ENCODE peak calls at places on chromosomes 12 and 14, in four cellular contexts. P is T47D, N is RKO, A is skeletal muscle cell. U is an unnamed sample.

GRCh38 chr12:127964717-127965116 is 302.3 kb upstream of the TMEM132C start:
- DNase-seq in P (no peak), N (peak), A (no peak), U (no peak)

GRCh38 chr14:65961004-65961403 is 525.2 kb upstream of the CCDC196 start:
- DNase-seq in P (no peak), N (peak), A (no peak), U (no peak)

GRCh38 chr14:91493169-91493568 is 16.9 kb downstream of the PPP4R3A start:
- DNase-seq in P (no peak), N (no peak), A (no peak), U (no peak)

GRCh38 chr14:90518075-90518940 is 121.5 kb downstream of the CALM1 start:
- DNase-seq in P (no peak), N (no peak), A (no peak), U (no peak)

GRCh38 chr14:78983126-78983525 is 813.0 kb downstream of the NRXN3 start:
- DNase-seq in P (no peak), N (no peak), A (peak), U (no peak)

GRCh38 chr12:119772431-119772830 is 104.5 kb downstream of the PRKAB1 start:
- DNase-seq in P (no peak), N (no peak), A (peak), U (no peak)

GRCh38 chr14:102589761-102590290 is 2.6 kb upstream of the RCOR1 start:
- DNase-seq in P (no peak), N (no peak), A (no peak), U (no peak)

GRCh38 chr12:123038486-123038885 is 58.0 kb downstream of the ARL6IP4 start:
- DNase-seq in P (no peak), N (no peak), A (no peak), U (no peak)

GRCh38 chr12:121748571-121749265 is 36.2 kb downstream of the TMEM120B start:
- DNase-seq in P (peak), N (peak), A (peak), U (no peak)

GRCh38 chr12:96047621-96048211 is 12.3 kb upstream of the LTA4H start:
- DNase-seq in P (peak), N (no peak), A (no peak), U (no peak)

GRCh38 chr14:75689012-75689411 is 28.0 kb downstream of the TTLL5 start:
- DNase-seq in P (no peak), N (no peak), A (peak), U (no peak)

GRCh38 chr14:98951521-98952152 is 320.4 kb downstream of the BCL11B start:
- DNase-seq in P (no peak), N (no peak), A (no peak), U (no peak)

GRCh38 chr12:31362759-31363415 is 36.9 kb upstream of the SINHCAF start:
- DNase-seq in P (no peak), N (no peak), A (no peak), U (no peak)

GRCh38 chr12:52264435-52264825 is 10.0 kb upstream of the KRT86 start:
- DNase-seq in P (no peak), N (no peak), A (no peak), U (no peak)

GRCh38 chr12:45669093-45669492 is 60.4 kb upstream of the ARID2 start:
- DNase-seq in P (no peak), N (no peak), A (no peak), U (no peak)

GRCh38 chr14:26833777-26834176 is 235.9 kb upstream of the NOVA1 start:
- DNase-seq in P (no peak), N (no peak), A (no peak), U (no peak)

GRCh38 chr14:31154956-31155355 is 52.6 kb downstream of the HECTD1 start:
- DNase-seq in P (no peak), N (no peak), A (no peak), U (no peak)

GRCh38 chr12:86264451-86265328 is 8.5 kb upstream of the MGAT4C start:
- DNase-seq in P (peak), N (no peak), A (no peak), U (no peak)

GRCh38 chr12:2958432-2959193 is 584 bp upstream of the TEAD4 start:
- DNase-seq in P (peak), N (peak), A (no peak), U (no peak)